ENCODE peak calls at places on chromosomes 12 and 14, in five cellular contexts. U, Q, E, T and Z are unnamed samples.

GRCh38 chr14:66508846-66509621 is 1.1 kb downstream of the GPHN start:
- DNase-seq in Q (peak; percentile 15), T (peak; percentile 52), U (peak; percentile 34), E (peak; percentile 62), Z (peak; percentile 37)

GRCh38 chr12:55996715-55997534 is at the start of gene SUOX:
- DNase-seq in Q (peak; percentile 96), T (peak; percentile 99), E (peak; percentile 98), U (peak; percentile 98), Z (peak; percentile 98)

GRCh38 chr14:78016532-78016931 is 153.6 kb upstream of the NRXN3 start:
- DNase-seq in T (no peak), Q (no peak), E (no peak), U (no peak), Z (no peak)

GRCh38 chr14:21023817-21024667 is 819 bp downstream of the NDRG2 start:
- DNase-seq in U (no peak), T (peak; percentile 55), Q (no peak), E (no peak), Z (no peak)

GRCh38 chr12:93089805-93090569 is 160.9 kb upstream of the EEA1 start:
- DNase-seq in E (no peak), Q (peak; percentile 99), U (no peak), T (no peak), Z (no peak)

GRCh38 chr12:22851532-22851931 is 226.6 kb downstream of the ETNK1 start:
- DNase-seq in U (no peak), Q (no peak), E (no peak), T (no peak), Z (no peak)

GRCh38 chr12:110093631-110094311 is 30.4 kb upstream of the IFT81 start:
- DNase-seq in Q (no peak), E (no peak), U (no peak), T (no peak), Z (no peak)

GRCh38 chr14:55092326-55092725 is 36.7 kb upstream of the LGALS3 start:
- DNase-seq in T (no peak), E (no peak), U (no peak), Q (no peak), Z (no peak)

GRCh38 chr12:12943589-12944260 is 8.2 kb downstream of the GPRC5D start:
- DNase-seq in E (no peak), U (no peak), Q (peak; percentile 52), T (no peak), Z (no peak)

GRCh38 chr14:68214431-68214830 is 394.9 kb downstream of the RAD51B start:
- DNase-seq in Q (no peak), U (no peak), E (peak; percentile 38), T (no peak), Z (no peak)

GRCh38 chr14:22381751-22382150 is 207.3 kb downstream of the DAD1 start:
- DNase-seq in E (no peak), U (no peak), T (no peak), Q (no peak), Z (no peak)
- TF ChIP-seq POLR2A in E (no peak), U (no peak), T (no peak), Q (no peak), Z (no peak)

GRCh38 chr12:14842315-14842714 is 1.0 kb downstream of the ART4 start:
- DNase-seq in T (no peak), U (no peak), Q (no peak), E (no peak), Z (no peak)

GRCh38 chr12:14846042-14846587 is 2.8 kb upstream of the ART4 start:
- DNase-seq in E (no peak), T (no peak), U (no peak), Q (no peak), Z (no peak)

GRCh38 chr12:14841761-14842160 is 1.6 kb downstream of the ART4 start:
- DNase-seq in E (no peak), T (peak; percentile 56), U (peak; percentile 54), Q (peak; percentile 54), Z (peak; percentile 78)

GRCh38 chr12:14845350-14845750 is 2.0 kb upstream of the ART4 start:
- DNase-seq in E (peak; percentile 63), T (no peak), U (peak; percentile 69), Q (peak; percentile 65), Z (peak; percentile 40)

DNA sequence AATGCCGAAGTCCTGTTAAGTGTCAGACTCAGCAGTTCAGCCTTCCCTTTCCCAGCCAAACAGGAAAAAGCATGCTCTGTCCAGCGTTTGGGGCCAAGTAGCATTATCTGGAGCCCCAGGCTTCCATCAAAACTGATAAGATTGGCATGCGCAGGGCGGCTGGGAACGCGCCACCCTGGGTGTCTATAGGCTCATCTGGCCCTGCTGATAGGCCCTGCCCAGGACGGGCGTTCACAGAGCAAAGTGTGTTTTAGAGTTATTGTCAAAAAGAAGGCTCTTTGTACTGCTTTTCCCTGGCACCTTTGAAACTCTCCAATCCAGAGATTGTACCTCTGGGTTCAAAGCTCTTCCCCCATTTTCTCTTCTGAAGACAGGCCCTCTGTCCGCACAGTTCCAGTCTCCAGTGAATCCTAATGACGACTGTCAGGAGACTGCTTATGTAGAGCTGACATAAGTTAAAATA is at the start of gene ART4:
- DNase-seq in T (no peak), E (no peak), U (no peak), Q (no peak), Z (no peak)
- H3K4me3 ChIP-seq in T (no peak within 1 kb of the TSS), E (no peak within 1 kb of the TSS), U (no peak within 1 kb of the TSS), Q (no peak within 1 kb of the TSS), Z (no peak within 1 kb of the TSS)

DNA sequence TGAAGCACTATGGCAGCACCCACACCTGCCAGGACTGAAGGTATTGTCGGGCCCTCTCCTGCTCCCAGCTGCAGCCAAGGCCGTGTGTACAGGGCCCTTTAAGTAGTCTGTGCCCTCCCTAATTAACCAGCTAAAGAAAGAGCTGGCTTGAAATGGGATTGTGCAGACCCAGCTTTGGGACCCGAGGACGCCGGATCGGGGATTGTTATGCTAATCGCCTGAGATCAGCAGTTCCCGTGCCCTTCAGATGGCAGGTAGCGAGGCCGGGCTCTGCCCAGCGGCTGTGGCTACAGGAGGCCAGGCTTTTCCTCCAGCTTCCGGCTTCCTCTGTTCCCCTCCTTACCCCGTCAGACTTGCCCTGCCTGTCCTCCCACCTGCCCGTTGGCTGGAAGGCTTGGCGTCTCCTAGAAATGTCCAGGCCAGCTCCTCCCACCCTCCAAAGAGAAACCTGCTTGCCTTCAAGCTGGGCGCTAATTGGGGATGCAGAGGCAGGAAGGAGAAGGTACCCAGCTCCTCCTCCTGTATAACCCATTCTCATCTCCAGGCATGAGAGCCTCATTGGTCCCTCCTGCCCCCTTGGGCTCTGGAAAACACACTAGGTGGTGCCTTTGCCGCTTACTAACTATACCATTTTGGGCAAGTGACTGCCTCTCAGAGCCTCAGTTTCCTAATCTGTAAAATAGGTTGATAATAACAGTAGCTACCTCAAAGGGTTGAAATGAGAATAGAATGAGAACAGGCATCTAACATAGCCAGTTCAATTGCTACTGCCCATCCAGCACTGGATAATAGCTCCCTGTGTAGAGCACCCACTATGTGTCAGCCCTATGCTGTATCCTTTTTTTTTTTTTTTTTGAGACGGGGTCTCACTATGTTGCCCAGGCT is 25.8 kb upstream of the MSI1 start:
- DNase-seq in Q (no peak), T (no peak), E (no peak), U (no peak), Z (peak; percentile 87)
- TF ChIP-seq POLR2A in Q (no peak), T (no peak), E (no peak), U (peak; percentile 25), Z (peak; percentile 53)

DNA sequence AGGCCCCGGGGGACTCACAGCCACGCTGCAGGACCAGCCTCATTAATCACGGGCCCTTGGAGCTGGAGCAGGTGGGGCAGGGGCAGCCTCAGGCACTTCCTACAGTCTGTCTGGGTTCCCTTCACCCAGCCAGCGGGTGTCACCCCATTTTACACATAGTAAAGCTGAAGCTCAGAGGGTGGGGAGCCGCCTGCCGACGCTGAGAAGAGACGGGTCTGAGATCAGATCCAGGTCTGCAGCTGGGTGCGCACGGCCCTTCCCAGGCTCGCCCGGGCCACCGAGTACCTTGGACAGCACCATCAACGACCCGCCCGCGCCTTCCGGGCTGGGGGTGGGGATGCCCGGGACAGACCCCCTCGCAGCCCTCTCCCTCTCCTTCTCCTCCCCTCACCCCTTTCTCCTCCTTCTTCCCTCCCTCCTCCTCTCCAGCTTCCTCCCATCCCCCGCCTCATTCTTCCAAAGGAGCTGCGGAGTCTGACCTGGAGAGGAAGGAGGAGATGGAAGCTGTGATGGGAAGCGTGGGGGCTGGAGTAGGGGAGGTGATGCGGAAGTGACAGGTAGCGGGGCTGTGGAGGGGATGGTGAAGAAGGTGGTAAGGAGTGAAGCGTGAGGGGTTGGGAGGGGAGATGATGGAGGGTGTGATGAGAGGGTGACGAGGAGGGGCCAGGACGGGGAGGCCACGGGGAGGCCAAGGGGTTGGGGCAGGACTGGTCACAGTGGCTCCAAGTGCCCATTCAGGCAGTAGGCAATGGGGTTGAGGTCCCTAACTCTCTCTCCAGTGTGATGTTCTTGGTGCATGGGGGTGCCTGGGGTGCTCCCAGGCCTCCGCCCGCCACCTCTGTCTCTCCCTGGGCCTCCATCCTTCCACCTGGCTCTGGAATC is 8.8 kb downstream of the DTX1 start:
- DNase-seq in E (peak; percentile 54), T (no peak), Q (no peak), U (no peak), Z (no peak)
- H3K4me3 ChIP-seq in E (no peak overlapping the region), T (no peak overlapping the region), Q (no peak overlapping the region), U (no peak overlapping the region), Z (no peak overlapping the region)

GRCh38 chr12:76379261-76379660 is 31.0 kb upstream of the BBS10 start:
- DNase-seq in Q (no peak), E (no peak), T (no peak), U (no peak), Z (no peak)
- TF ChIP-seq POLR2A in Q (no peak), E (no peak), T (no peak), U (no peak), Z (no peak)

GRCh38 chr12:862303-862911 is 87.1 kb downstream of the RAD52 start:
- DNase-seq in E (no peak), T (no peak), U (no peak), Q (no peak), Z (no peak)
- H3K4me3 ChIP-seq in E (no peak overlapping the region), T (no peak overlapping the region), U (no peak overlapping the region), Q (no peak overlapping the region), Z (no peak overlapping the region)

GRCh38 chr14:105419305-105420091 is at the start of gene MTA1:
- DNase-seq in U (no peak), T (no peak), E (no peak), Q (peak; percentile 8), Z (no peak)
- TF ChIP-seq POLR2A in U (peak; percentile 36), T (peak; percentile 43), E (no peak), Q (no peak), Z (no peak)